ENCODE peak calls at places on chromosomes 13 and 19, in seven cellular contexts. One of them, this sample, is unnamed.

GRCh38 chr19:29658221-29658991 is 6.9 kb upstream of the PLEKHF1 start:
- DNase-seq in adipocyte: no peak
- DNase-seq in thyroid gland: no peak
- DNase-seq in upper lobe of right lung: no peak
- DNase-seq in PC-3: no peak
- DNase-seq in cardiac muscle cell: no peak
- DNase-seq in CD4-positive, CD25-positive, alpha-beta regulatory T cell: no peak
- DNase-seq in this sample: no peak

GRCh38 chr13:31947105-31947504 is 84.5 kb upstream of the FRY start:
- DNase-seq in upper lobe of right lung: no peak
- DNase-seq in cardiac muscle cell: no peak
- DNase-seq in adipocyte: no peak
- DNase-seq in PC-3: no peak
- DNase-seq in thyroid gland: peak; percentile 22
- DNase-seq in CD4-positive, CD25-positive, alpha-beta regulatory T cell: no peak
- DNase-seq in this sample: no peak

GRCh38 chr13:27643334-27644158 is 21.9 kb downstream of the POLR1D start:
- DNase-seq in thyroid gland: no peak
- DNase-seq in PC-3: no peak
- DNase-seq in upper lobe of right lung: no peak
- DNase-seq in adipocyte: no peak
- DNase-seq in cardiac muscle cell: no peak
- DNase-seq in CD4-positive, CD25-positive, alpha-beta regulatory T cell: no peak
- DNase-seq in this sample: no peak

GRCh38 chr13:28744091-28744536 is 25.3 kb upstream of the SLC46A3 start:
- DNase-seq in PC-3: peak; percentile 37
- DNase-seq in upper lobe of right lung: no peak
- DNase-seq in thyroid gland: no peak
- DNase-seq in CD4-positive, CD25-positive, alpha-beta regulatory T cell: no peak
- DNase-seq in cardiac muscle cell: peak; percentile 82
- DNase-seq in adipocyte: peak; percentile 53
- DNase-seq in this sample: no peak

GRCh38 chr13:24693862-24694471 is 13.8 kb downstream of the ATP12A start:
- DNase-seq in cardiac muscle cell: peak; percentile 64
- DNase-seq in upper lobe of right lung: peak; percentile 56
- DNase-seq in adipocyte: peak; percentile 44
- DNase-seq in thyroid gland: peak; percentile 65
- DNase-seq in PC-3: peak; percentile 78
- DNase-seq in CD4-positive, CD25-positive, alpha-beta regulatory T cell: peak; percentile 67
- DNase-seq in this sample: peak; percentile 58

GRCh38 chr13:84137292-84137691 is 255.0 kb upstream of the SLITRK1 start:
- DNase-seq in upper lobe of right lung: no peak
- DNase-seq in adipocyte: peak; percentile 33
- DNase-seq in CD4-positive, CD25-positive, alpha-beta regulatory T cell: peak; percentile 94
- DNase-seq in PC-3: no peak
- DNase-seq in cardiac muscle cell: peak; percentile 0
- DNase-seq in thyroid gland: no peak
- DNase-seq in this sample: no peak

GRCh38 chr13:47287291-47287751 is 390.5 kb upstream of the HTR2A start:
- DNase-seq in PC-3: peak; percentile 78
- DNase-seq in thyroid gland: no peak
- DNase-seq in cardiac muscle cell: no peak
- DNase-seq in CD4-positive, CD25-positive, alpha-beta regulatory T cell: no peak
- DNase-seq in upper lobe of right lung: no peak
- DNase-seq in adipocyte: peak; percentile 14
- DNase-seq in this sample: no peak

GRCh38 chr13:97934590-97934989 is 18.9 kb upstream of the IPO5 start:
- DNase-seq in upper lobe of right lung: no peak
- DNase-seq in CD4-positive, CD25-positive, alpha-beta regulatory T cell: no peak
- DNase-seq in PC-3: no peak
- DNase-seq in thyroid gland: no peak
- DNase-seq in adipocyte: no peak
- DNase-seq in cardiac muscle cell: peak; percentile 70
- DNase-seq in this sample: no peak

GRCh38 chr19:36028313-36029041 is 4.2 kb downstream of the CLIP3 start:
- DNase-seq in PC-3: no peak
- DNase-seq in adipocyte: no peak
- DNase-seq in thyroid gland: no peak
- DNase-seq in upper lobe of right lung: no peak
- DNase-seq in CD4-positive, CD25-positive, alpha-beta regulatory T cell: no peak
- DNase-seq in cardiac muscle cell: no peak
- DNase-seq in this sample: no peak

GRCh38 chr13:38090913-38091312 is 221.3 kb upstream of the TRPC4 start:
- DNase-seq in thyroid gland: no peak
- DNase-seq in CD4-positive, CD25-positive, alpha-beta regulatory T cell: no peak
- DNase-seq in PC-3: no peak
- DNase-seq in upper lobe of right lung: no peak
- DNase-seq in adipocyte: no peak
- DNase-seq in cardiac muscle cell: no peak
- DNase-seq in this sample: peak; percentile 82

GRCh38 chr19:5775668-5776309 is 8.8 kb downstream of the PRR22 start:
- DNase-seq in CD4-positive, CD25-positive, alpha-beta regulatory T cell: no peak
- DNase-seq in cardiac muscle cell: peak; percentile 51
- DNase-seq in thyroid gland: no peak
- DNase-seq in adipocyte: peak; percentile 65
- DNase-seq in upper lobe of right lung: no peak
- DNase-seq in PC-3: peak; percentile 93
- DNase-seq in this sample: no peak

GRCh38 chr19:30757836-30758617 is 385.8 kb downstream of the ZNF536 start:
- DNase-seq in PC-3: no peak
- DNase-seq in cardiac muscle cell: no peak
- DNase-seq in adipocyte: no peak
- DNase-seq in upper lobe of right lung: no peak
- DNase-seq in CD4-positive, CD25-positive, alpha-beta regulatory T cell: no peak
- DNase-seq in thyroid gland: peak; percentile 50
- DNase-seq in this sample: no peak

GRCh38 chr13:113398963-113399754 is 35.2 kb upstream of the GRTP1 start:
- DNase-seq in adipocyte: peak; percentile 65
- DNase-seq in cardiac muscle cell: no peak
- DNase-seq in PC-3: no peak
- DNase-seq in thyroid gland: no peak
- DNase-seq in upper lobe of right lung: peak; percentile 62
- DNase-seq in CD4-positive, CD25-positive, alpha-beta regulatory T cell: no peak
- DNase-seq in this sample: no peak

GRCh38 chr19:14107581-14108461 is 9.7 kb downstream of the PRKACA start:
- DNase-seq in PC-3: peak; percentile 18
- DNase-seq in cardiac muscle cell: peak; percentile 44
- DNase-seq in thyroid gland: no peak
- DNase-seq in CD4-positive, CD25-positive, alpha-beta regulatory T cell: no peak
- DNase-seq in upper lobe of right lung: no peak
- DNase-seq in adipocyte: no peak
- DNase-seq in this sample: no peak

GRCh38 chr19:40777795-40778044 is 327 bp upstream of the RAB4B start:
- DNase-seq in adipocyte: no peak
- DNase-seq in PC-3: no peak
- DNase-seq in cardiac muscle cell: no peak
- DNase-seq in thyroid gland: no peak
- DNase-seq in CD4-positive, CD25-positive, alpha-beta regulatory T cell: no peak
- DNase-seq in upper lobe of right lung: no peak
- DNase-seq in this sample: no peak

GRCh38 chr13:56670563-56670962 is 470.2 kb upstream of the PRR20A start:
- DNase-seq in PC-3: no peak
- DNase-seq in CD4-positive, CD25-positive, alpha-beta regulatory T cell: no peak
- DNase-seq in thyroid gland: no peak
- DNase-seq in upper lobe of right lung: no peak
- DNase-seq in adipocyte: no peak
- DNase-seq in cardiac muscle cell: no peak
- DNase-seq in this sample: no peak

GRCh38 chr13:44734204-44734707 is 158.1 kb upstream of the TSC22D1 start:
- DNase-seq in PC-3: peak; percentile 69
- DNase-seq in cardiac muscle cell: peak; percentile 71
- DNase-seq in upper lobe of right lung: peak; percentile 78
- DNase-seq in adipocyte: peak; percentile 64
- DNase-seq in CD4-positive, CD25-positive, alpha-beta regulatory T cell: no peak
- DNase-seq in thyroid gland: peak; percentile 60
- DNase-seq in this sample: peak; percentile 44

GRCh38 chr13:24671367-24672117 is 8.7 kb upstream of the ATP12A start:
- DNase-seq in cardiac muscle cell: peak; percentile 91
- DNase-seq in thyroid gland: peak; percentile 38
- DNase-seq in PC-3: peak; percentile 86
- DNase-seq in CD4-positive, CD25-positive, alpha-beta regulatory T cell: peak; percentile 41
- DNase-seq in upper lobe of right lung: no peak
- DNase-seq in adipocyte: peak; percentile 94
- DNase-seq in this sample: peak; percentile 28

GRCh38 chr19:33796164-33797100 is at the start of gene KCTD15:
- DNase-seq in thyroid gland: peak; percentile 61
- DNase-seq in PC-3: peak; percentile 16
- DNase-seq in CD4-positive, CD25-positive, alpha-beta regulatory T cell: no peak
- DNase-seq in cardiac muscle cell: peak; percentile 75
- DNase-seq in upper lobe of right lung: peak; percentile 79
- DNase-seq in adipocyte: peak; percentile 80
- DNase-seq in this sample: peak; percentile 71

GRCh38 chr13:91351980-91352379 is 4.5 kb downstream of the MIR17HG start:
- DNase-seq in adipocyte: no peak
- DNase-seq in cardiac muscle cell: no peak
- DNase-seq in CD4-positive, CD25-positive, alpha-beta regulatory T cell: no peak
- DNase-seq in upper lobe of right lung: no peak
- DNase-seq in PC-3: no peak
- DNase-seq in thyroid gland: no peak
- DNase-seq in this sample: no peak

GRCh38 chr13:26074706-26075105 is 22.9 kb upstream of the SHISA2 start:
- DNase-seq in thyroid gland: peak; percentile 74
- DNase-seq in CD4-positive, CD25-positive, alpha-beta regulatory T cell: no peak
- DNase-seq in cardiac muscle cell: peak; percentile 34
- DNase-seq in upper lobe of right lung: no peak
- DNase-seq in adipocyte: peak; percentile 80
- DNase-seq in PC-3: peak; percentile 24
- DNase-seq in this sample: no peak

GRCh38 chr13:100789481-100789880 is 114.9 kb upstream of the TMTC4 start:
- DNase-seq in PC-3: no peak
- DNase-seq in thyroid gland: peak; percentile 77
- DNase-seq in adipocyte: no peak
- DNase-seq in upper lobe of right lung: peak; percentile 63
- DNase-seq in CD4-positive, CD25-positive, alpha-beta regulatory T cell: no peak
- DNase-seq in cardiac muscle cell: peak; percentile 16
- DNase-seq in this sample: no peak

GRCh38 chr19:5700455-5701092 is 10.5 kb downstream of the RPL36 start:
- DNase-seq in PC-3: no peak
- DNase-seq in CD4-positive, CD25-positive, alpha-beta regulatory T cell: no peak
- DNase-seq in cardiac muscle cell: no peak
- DNase-seq in thyroid gland: no peak
- DNase-seq in upper lobe of right lung: no peak
- DNase-seq in adipocyte: no peak
- DNase-seq in this sample: no peak

DNA sequence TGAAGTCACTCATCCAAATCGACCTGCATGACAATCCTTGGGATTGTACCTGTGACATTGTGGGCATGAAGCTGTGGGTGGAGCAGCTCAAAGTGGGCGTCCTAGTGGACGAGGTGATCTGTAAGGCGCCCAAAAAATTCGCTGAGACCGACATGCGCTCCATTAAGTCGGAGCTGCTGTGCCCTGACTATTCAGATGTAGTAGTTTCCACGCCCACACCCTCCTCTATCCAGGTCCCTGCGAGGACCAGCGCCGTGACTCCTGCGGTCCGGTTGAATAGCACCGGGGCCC is 5.8 kb downstream of the SLITRK5 start:
- DNase-seq in adipocyte: no peak
- DNase-seq in PC-3: no peak
- DNase-seq in cardiac muscle cell: no peak
- DNase-seq in thyroid gland: no peak
- DNase-seq in CD4-positive, CD25-positive, alpha-beta regulatory T cell: no peak
- DNase-seq in upper lobe of right lung: no peak
- DNase-seq in this sample: no peak
- H3K4me3 ChIP-seq in adipocyte: no peak overlapping the region
- H3K4me3 ChIP-seq in PC-3: no peak overlapping the region
- H3K4me3 ChIP-seq in cardiac muscle cell: peak overlapping the region; percentile 34
- H3K4me3 ChIP-seq in thyroid gland: no peak overlapping the region
- H3K4me3 ChIP-seq in CD4-positive, CD25-positive, alpha-beta regulatory T cell: no peak overlapping the region
- H3K4me3 ChIP-seq in upper lobe of right lung: peak overlapping the region; percentile 54
- H3K4me3 ChIP-seq in this sample: no peak overlapping the region

GRCh38 chr19:55436847-55437246 is 6.3 kb downstream of the SHISA7 start:
- DNase-seq in CD4-positive, CD25-positive, alpha-beta regulatory T cell: no peak
- DNase-seq in cardiac muscle cell: no peak
- DNase-seq in PC-3: no peak
- DNase-seq in thyroid gland: no peak
- DNase-seq in adipocyte: no peak
- DNase-seq in upper lobe of right lung: no peak
- DNase-seq in this sample: no peak

GRCh38 chr19:55433292-55433691 is 9.8 kb downstream of the SHISA7 start:
- DNase-seq in upper lobe of right lung: no peak
- DNase-seq in PC-3: no peak
- DNase-seq in adipocyte: no peak
- DNase-seq in thyroid gland: no peak
- DNase-seq in CD4-positive, CD25-positive, alpha-beta regulatory T cell: no peak
- DNase-seq in cardiac muscle cell: no peak
- DNase-seq in this sample: no peak

GRCh38 chr19:55435020-55435419 is 8.1 kb downstream of the SHISA7 start:
- DNase-seq in CD4-positive, CD25-positive, alpha-beta regulatory T cell: no peak
- DNase-seq in adipocyte: no peak
- DNase-seq in PC-3: no peak
- DNase-seq in upper lobe of right lung: no peak
- DNase-seq in thyroid gland: no peak
- DNase-seq in cardiac muscle cell: no peak
- DNase-seq in this sample: no peak

GRCh38 chr19:55432355-55432959 is 10.6 kb downstream of the SHISA7 start:
- DNase-seq in upper lobe of right lung: no peak
- DNase-seq in thyroid gland: no peak
- DNase-seq in PC-3: no peak
- DNase-seq in CD4-positive, CD25-positive, alpha-beta regulatory T cell: no peak
- DNase-seq in adipocyte: no peak
- DNase-seq in cardiac muscle cell: no peak
- DNase-seq in this sample: no peak

GRCh38 chr19:55434356-55434755 is 8.7 kb downstream of the SHISA7 start:
- DNase-seq in CD4-positive, CD25-positive, alpha-beta regulatory T cell: no peak
- DNase-seq in PC-3: no peak
- DNase-seq in cardiac muscle cell: no peak
- DNase-seq in adipocyte: no peak
- DNase-seq in thyroid gland: no peak
- DNase-seq in upper lobe of right lung: no peak
- DNase-seq in this sample: no peak
- H3K27me3 ChIP-seq in CD4-positive, CD25-positive, alpha-beta regulatory T cell: peaks cover 20% of the 10 kb centered on the region
- H3K27me3 ChIP-seq in PC-3: no peaks in the 10 kb centered on the region
- H3K27me3 ChIP-seq in cardiac muscle cell: peaks cover 15% of the 10 kb centered on the region
- H3K27me3 ChIP-seq in adipocyte: peaks cover 70% of the 10 kb centered on the region
- H3K27me3 ChIP-seq in thyroid gland: no peaks in the 10 kb centered on the region
- H3K27me3 ChIP-seq in upper lobe of right lung: peaks cover 49% of the 10 kb centered on the region
- H3K27me3 ChIP-seq in this sample: no peaks in the 10 kb centered on the region

GRCh38 chr13:42883771-42884170 is 102.4 kb downstream of the FAM216B start:
- DNase-seq in PC-3: peak; percentile 30
- DNase-seq in cardiac muscle cell: peak; percentile 76
- DNase-seq in thyroid gland: peak; percentile 16
- DNase-seq in CD4-positive, CD25-positive, alpha-beta regulatory T cell: peak; percentile 9
- DNase-seq in adipocyte: peak; percentile 75
- DNase-seq in upper lobe of right lung: no peak
- DNase-seq in this sample: peak; percentile 67
- H3K4me3 ChIP-seq in PC-3: no peak overlapping the region
- H3K4me3 ChIP-seq in cardiac muscle cell: no peak overlapping the region
- H3K4me3 ChIP-seq in thyroid gland: no peak overlapping the region
- H3K4me3 ChIP-seq in CD4-positive, CD25-positive, alpha-beta regulatory T cell: no peak overlapping the region
- H3K4me3 ChIP-seq in adipocyte: peak overlapping the region; percentile 16
- H3K4me3 ChIP-seq in upper lobe of right lung: no peak overlapping the region
- H3K4me3 ChIP-seq in this sample: peak overlapping the region; percentile 30

DNA sequence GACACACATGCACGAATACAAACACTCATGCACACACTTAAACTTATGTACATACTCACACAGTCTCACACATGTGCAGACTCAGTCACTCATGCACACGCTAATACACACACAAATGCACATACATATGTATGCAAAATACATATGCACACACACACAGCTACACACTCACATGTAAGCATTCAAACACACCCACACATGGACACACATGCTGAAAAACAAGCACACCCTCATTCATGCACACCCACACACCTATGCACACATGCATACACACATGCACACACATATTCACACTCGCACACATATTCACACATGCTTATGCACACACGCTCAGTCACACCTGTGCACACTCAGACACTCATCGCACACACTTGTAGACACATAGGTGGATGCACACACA is 9.3 kb downstream of the MUC16 start:
- DNase-seq in upper lobe of right lung: no peak
- DNase-seq in PC-3: no peak
- DNase-seq in cardiac muscle cell: no peak
- DNase-seq in CD4-positive, CD25-positive, alpha-beta regulatory T cell: no peak
- DNase-seq in thyroid gland: no peak
- DNase-seq in adipocyte: no peak
- DNase-seq in this sample: no peak
- H3K27me3 ChIP-seq in upper lobe of right lung: no peaks in the 10 kb centered on the region
- H3K27me3 ChIP-seq in PC-3: no peaks in the 10 kb centered on the region
- H3K27me3 ChIP-seq in cardiac muscle cell: no peaks in the 10 kb centered on the region
- H3K27me3 ChIP-seq in CD4-positive, CD25-positive, alpha-beta regulatory T cell: no peaks in the 10 kb centered on the region
- H3K27me3 ChIP-seq in thyroid gland: no peaks in the 10 kb centered on the region
- H3K27me3 ChIP-seq in adipocyte: no peaks in the 10 kb centered on the region
- H3K27me3 ChIP-seq in this sample: no peaks in the 10 kb centered on the region